ENCODE peak calls at places on chromosomes 3 and 15, in five cellular contexts. L is heart left ventricle; X is activated CD8-positive, alpha-beta T cell treated with anti-CD3 and anti-CD28 coated beads, Interleukin-2, amount 10 ng/mL, durations not matched to agents 7 days and 5 days; K is posterior cingulate gyrus; B is GM04503. J is an unnamed sample.

GRCh38 chr3:39000008-39000450 is 51.7 kb downstream of the SCN11A start:
- DNase-seq in X (no peak), K (no peak), L (no peak), B (peak), J (no peak)

GRCh38 chr15:73981761-73982222 is 10.3 kb downstream of the STOML1 start:
- DNase-seq in L (no peak), K (no peak), B (no peak), X (no peak), J (no peak)

GRCh38 chr15:91561371-91562100 is 292.0 kb upstream of the SLCO3A1 start:
- DNase-seq in K (no peak), B (peak), L (peak), X (no peak), J (no peak)

GRCh38 chr15:98347866-98348265 is 300.5 kb upstream of the IGF1R start:
- DNase-seq in K (no peak), X (no peak), B (no peak), L (no peak), J (no peak)

GRCh38 chr3:64368163-64369025 is 143.1 kb upstream of the PRICKLE2 start:
- DNase-seq in L (no peak), B (no peak), K (no peak), X (no peak), J (no peak)

GRCh38 chr3:143302638-143303171 is 183.1 kb downstream of the CHST2 start:
- DNase-seq in K (peak), L (peak), X (no peak), B (peak), J (no peak)

GRCh38 chr15:85329561-85330421 is 50.6 kb upstream of the AKAP13 start:
- DNase-seq in B (no peak), X (peak), K (no peak), L (no peak), J (no peak)

GRCh38 chr15:80710635-80711553 is 15.8 kb downstream of the ABHD17C start:
- DNase-seq in K (no peak), X (peak), B (no peak), L (no peak), J (no peak)

GRCh38 chr3:134312873-134313838 is 61.1 kb downstream of the AMOTL2 start:
- DNase-seq in K (no peak), X (no peak), B (no peak), L (peak), J (no peak)

GRCh38 chr3:193737191-193737751 is 144.3 kb downstream of the OPA1 start:
- DNase-seq in X (no peak), K (no peak), B (no peak), L (no peak), J (no peak)

GRCh38 chr3:197308591-197308990 is 10.2 kb upstream of the DLG1 start:
- DNase-seq in B (peak), L (no peak), X (no peak), K (no peak), J (no peak)

GRCh38 chr3:18382760-18383369 is 42.3 kb downstream of the SATB1 start:
- DNase-seq in B (no peak), L (no peak), K (no peak), X (no peak), J (no peak)

GRCh38 chr3:108602249-108602934 is 12.9 kb downstream of the DZIP3 start:
- DNase-seq in L (no peak), X (peak), K (peak), B (no peak), J (no peak)

GRCh38 chr15:36579792-36580431 is 486 bp downstream of the CDIN1 start:
- DNase-seq in L (peak), X (peak), B (no peak), K (peak), J (peak)

GRCh38 chr15:23629234-23629805 is 18.3 kb downstream of the MAGEL2 start:
- DNase-seq in K (no peak), L (no peak), B (no peak), X (no peak), J (no peak)

GRCh38 chr3:8499181-8499611 is 2.4 kb upstream of the LMCD1 start:
- DNase-seq in B (no peak), K (no peak), X (no peak), L (no peak), J (peak)

GRCh38 chr3:123642182-123642956 is 57.5 kb upstream of the HACD2 start:
- DNase-seq in K (peak), X (peak), L (peak), B (peak), J (peak)

GRCh38 chr3:107142171-107142570 is 235.1 kb upstream of the CCDC54 start:
- DNase-seq in L (no peak), X (no peak), B (no peak), K (no peak), J (peak)

GRCh38 chr15:90040618-90041017 is 39.5 kb downstream of the ZNF710 start:
- DNase-seq in X (no peak), L (no peak), B (no peak), K (no peak), J (no peak)

GRCh38 chr3:118089563-118089962 is 945.1 kb downstream of the IGSF11 start:
- DNase-seq in X (no peak), L (no peak), K (no peak), B (no peak), J (no peak)

GRCh38 chr3:195613468-195614069 is 29.8 kb upstream of the APOD start:
- DNase-seq in B (peak), K (no peak), X (no peak), L (no peak), J (no peak)

GRCh38 chr15:96356494-96357455 is 26.3 kb downstream of the NR2F2 start:
- DNase-seq in L (peak), B (no peak), K (peak), X (peak), J (peak)

GRCh38 chr3:122498152-122498551 is 16.6 kb downstream of the KPNA1 start:
- DNase-seq in X (no peak), L (no peak), B (no peak), K (no peak), J (no peak)

GRCh38 chr15:85496551-85497545 is 116.4 kb downstream of the AKAP13 start:
- DNase-seq in X (no peak), B (no peak), K (no peak), L (no peak), J (no peak)

J was measured in dorsolateral prefrontal cortex.